ENCODE peak calls at places on chromosomes 5 and 9, in nine cellular contexts. A is cerebellar nuclear complex; D is heart left ventricle; W is H54; G is GM13976; U is activated T-cell treated with anti-CD3 and anti-CD28 coated beads, Interleukin-2, amount 50 U/mL, for 24 hours; R is stimulated activated CD8-positive, alpha-beta memory T cell treated with anti-CD3 and anti-CD28 coated beads, Interleukin-7, amount 100 ng/mL, for 24 hours; B is HCEC 1CT; S is SHP77. I is an unnamed sample.

GRCh38 chr9:113504725-113505590 is 41.4 kb downstream of the RGS3 start:
- DNase-seq in W (no peak), R (no peak), D (no peak), A (no peak), S (no peak), B (no peak), U (no peak), G (no peak), I (peak)

GRCh38 chr5:77832938-77833337 is 56.8 kb upstream of the TBCA start:
- DNase-seq in S (no peak), G (no peak), U (no peak), D (no peak), W (no peak), B (no peak), R (no peak), A (no peak), I (no peak)

GRCh38 chr5:158856794-158857193 is 242.9 kb downstream of the EBF1 start:
- DNase-seq in A (no peak), R (no peak), W (no peak), D (no peak), G (no peak), U (no peak), S (no peak), B (no peak), I (no peak)

GRCh38 chr5:9324348-9325056 is 221.4 kb downstream of the SEMA5A start:
- DNase-seq in S (no peak), A (no peak), B (no peak), U (no peak), R (no peak), G (no peak), D (no peak), W (no peak), I (no peak)

GRCh38 chr9:28051559-28051958 is 478.3 kb upstream of the C9orf72 start:
- DNase-seq in B (no peak), R (no peak), S (no peak), G (no peak), U (no peak), A (no peak), D (no peak), W (no peak), I (no peak)

GRCh38 chr5:173745123-173745522 is 128.7 kb upstream of the BOD1 start:
- DNase-seq in B (no peak), U (no peak), W (no peak), D (no peak), A (no peak), R (no peak), S (peak), G (no peak), I (no peak)

GRCh38 chr5:52449506-52449905 is 338.2 kb upstream of the ITGA1 start:
- DNase-seq in W (no peak), D (no peak), U (no peak), R (no peak), B (no peak), A (no peak), G (no peak), S (no peak), I (no peak)

GRCh38 chr5:96931605-96932004 is 4.3 kb upstream of the LNPEP start:
- DNase-seq in G (peak), U (no peak), S (no peak), A (no peak), D (no peak), R (no peak), W (no peak), B (no peak), I (no peak)

GRCh38 chr5:61018102-61018501 is 73.1 kb downstream of the NDUFAF2 start:
- DNase-seq in R (no peak), A (no peak), B (peak), D (no peak), G (no peak), W (no peak), U (no peak), S (no peak), I (no peak)

GRCh38 chr9:105251133-105251532 is 6.7 kb downstream of the SLC44A1 start:
- DNase-seq in D (no peak), R (no peak), G (no peak), B (no peak), U (no peak), W (no peak), A (no peak), S (no peak), I (no peak)

GRCh38 chr9:128274245-128274644 is 1.6 kb downstream of the GOLGA2 start:
- DNase-seq in B (no peak), A (no peak), G (no peak), S (no peak), U (no peak), W (no peak), D (no peak), R (no peak), I (no peak)

GRCh38 chr9:69104830-69105527 is 69.1 kb upstream of the TJP2 start:
- DNase-seq in W (no peak), U (no peak), A (no peak), D (no peak), R (no peak), G (no peak), S (no peak), B (no peak), I (no peak)

GRCh38 chr9:127926961-127927456 is 3.6 kb downstream of the PIP5KL1 start:
- DNase-seq in U (no peak), A (no peak), D (no peak), G (no peak), B (no peak), R (no peak), S (no peak), W (no peak), I (no peak)

GRCh38 chr5:14217587-14217986 is 74.4 kb downstream of the TRIO start:
- DNase-seq in U (no peak), B (no peak), D (no peak), S (no peak), G (no peak), R (no peak), W (no peak), A (no peak), I (no peak)

GRCh38 chr5:163433271-163433670 is 4.1 kb upstream of the CCNG1 start:
- DNase-seq in B (no peak), S (no peak), D (no peak), A (no peak), W (no peak), G (no peak), R (no peak), U (no peak), I (no peak)

GRCh38 chr5:140317859-140318258 is 15.0 kb upstream of the PFDN1 start:
- DNase-seq in R (no peak), B (peak), D (no peak), W (no peak), S (no peak), G (no peak), U (no peak), A (no peak), I (peak)

GRCh38 chr9:116264361-116264760 is 110.8 kb downstream of the PAPPA start:
- DNase-seq in R (no peak), G (no peak), D (no peak), W (no peak), U (no peak), B (no peak), A (no peak), S (peak), I (no peak)

GRCh38 chr5:10760033-10760975 is 730 bp downstream of the DAP start:
- DNase-seq in D (peak), A (no peak), U (no peak), G (peak), R (no peak), S (peak), B (peak), W (peak), I (peak)

GRCh38 chr5:94267350-94267899 is 351.0 kb downstream of the KIAA0825 start:
- DNase-seq in G (no peak), A (no peak), W (no peak), U (no peak), S (no peak), D (no peak), B (no peak), R (no peak), I (no peak)

GRCh38 chr5:127934791-127935256 is 148.7 kb upstream of the SLC12A2 start:
- DNase-seq in U (no peak), S (peak), G (no peak), R (no peak), D (no peak), W (peak), B (peak), A (no peak), I (peak)

I was measured in A549.